ENCODE peak calls at places on chromosomes 4 and X, in four cellular contexts. M is BE2C, U is NT2/D1, C is heart right ventricle. Z is an unnamed sample. For H3K4me1, the result is how much of the 10 kb centered on the place peaks cover.

GRCh38 chrX:132001127-132001526 is 22.0 kb upstream of the STK26 start:
- DNase-seq in C (no peak), M (no peak), U (no peak), Z (peak)

GRCh38 chrX:7746861-7747260 is 96.1 kb upstream of the VCX start:
- DNase-seq in M (no peak), U (no peak), C (no peak), Z (no peak)

GRCh38 chr4:42371306-42372063 is 25.8 kb upstream of the SHISA3 start:
- DNase-seq in U (peak), M (peak), C (no peak), Z (no peak)

GRCh38 chrX:102985182-102985581 is 48.1 kb downstream of the RAB40AL start:
- DNase-seq in U (no peak), M (no peak), C (no peak), Z (no peak)

GRCh38 chr4:6946497-6946896 is 36.9 kb downstream of the TBC1D14 start:
- DNase-seq in U (no peak), C (no peak), M (no peak), Z (no peak)

GRCh38 chrX:111854778-111855490 is 21.0 kb upstream of the TRPC5OS start:
- DNase-seq in M (peak), C (no peak), U (no peak), Z (no peak)

GRCh38 chrX:74372272-74372671 is 49.0 kb upstream of the SLC16A2 start:
- DNase-seq in C (no peak), U (no peak), M (no peak), Z (no peak)

GRCh38 chr4:93791570-93792195 is 36.9 kb upstream of the ATOH1 start:
- DNase-seq in U (peak), C (no peak), M (peak), Z (no peak)

GRCh38 chr4:169745291-169745690 is 12.5 kb downstream of the HPF1 start:
- DNase-seq in U (no peak), M (no peak), C (no peak), Z (no peak)

GRCh38 chr4:159823743-159824142 is 720.9 kb downstream of the RAPGEF2 start:
- DNase-seq in M (no peak), U (no peak), C (no peak), Z (no peak)

GRCh38 chr4:187615972-187616371 is 379.6 kb upstream of the ZFP42 start:
- DNase-seq in U (no peak), M (no peak), C (no peak), Z (no peak)

GRCh38 chr4:153394945-153395344 is 50.5 kb downstream of the MND1 start:
- DNase-seq in U (no peak), C (no peak), M (no peak), Z (no peak)

GRCh38 chr4:31365006-31365690 is 645.0 kb downstream of the PCDH7 start:
- DNase-seq in M (no peak), U (no peak), C (no peak), Z (no peak)

GRCh38 chr4:20890752-20891151 is 190.5 kb downstream of the PACRGL start:
- DNase-seq in C (no peak), M (no peak), U (no peak), Z (no peak)

GRCh38 chrX:136656596-136656995 is 8.6 kb downstream of the CD40LG start:
- DNase-seq in M (no peak), C (no peak), U (no peak), Z (no peak)

GRCh38 chr4:64940698-64941097 is 531.4 kb upstream of the TECRL start:
- DNase-seq in M (no peak), U (no peak), C (no peak), Z (no peak)

GRCh38 chr4:177263818-177264217 is 45.9 kb upstream of the NEIL3 start:
- DNase-seq in U (no peak), M (no peak), C (no peak), Z (no peak)

GRCh38 chr4:72471816-72472215 is 97.2 kb downstream of the ADAMTS3 start:
- DNase-seq in C (no peak), U (no peak), M (no peak), Z (no peak)

GRCh38 chr4:182644326-182645050 is 272.7 kb downstream of the DCTD start:
- DNase-seq in U (no peak), M (no peak), C (no peak), Z (no peak)

GRCh38 chr4:8699479-8700145 is 107.0 kb downstream of the CPZ start:
- DNase-seq in M (peak), U (no peak), C (no peak), Z (no peak)

GRCh38 chr4:3828546-3828945 is 62.4 kb downstream of the ADRA2C start:
- DNase-seq in M (no peak), C (no peak), U (no peak), Z (no peak)

GRCh38 chrX:139141370-139141769 is 389.2 kb upstream of the F9 start:
- DNase-seq in U (no peak), M (no peak), C (no peak), Z (no peak)

GRCh38 chr4:2799444-2799911 is 6.6 kb downstream of the SH3BP2 start:
- DNase-seq in C (peak), M (peak), U (no peak), Z (peak)
- H3K4me1 ChIP-seq in C (half or more), M (half or more), U (under half), Z (half or more)

GRCh38 chr4:1112174-1112820 is 1.1 kb downstream of the RNF212 start:
- DNase-seq in U (no peak), M (no peak), C (no peak), Z (no peak)

GRCh38 chr4:1112821-1113182 is 562 bp downstream of the RNF212 start:
- DNase-seq in C (no peak), U (no peak), M (no peak), Z (no peak)

GRCh38 chr4:1109332-1109731 is 4.0 kb downstream of the RNF212 start:
- DNase-seq in M (no peak), C (no peak), U (no peak), Z (no peak)

GRCh38 chr4:1109898-1110506 is 3.4 kb downstream of the RNF212 start:
- DNase-seq in M (no peak), U (no peak), C (no peak), Z (no peak)

GRCh38 chr4:1111259-1111809 is 2.0 kb downstream of the RNF212 start:
- DNase-seq in U (no peak), M (no peak), C (no peak), Z (no peak)
- H3K4me1 ChIP-seq in U (under half), M (under half), C (under half), Z (under half)

DNA sequence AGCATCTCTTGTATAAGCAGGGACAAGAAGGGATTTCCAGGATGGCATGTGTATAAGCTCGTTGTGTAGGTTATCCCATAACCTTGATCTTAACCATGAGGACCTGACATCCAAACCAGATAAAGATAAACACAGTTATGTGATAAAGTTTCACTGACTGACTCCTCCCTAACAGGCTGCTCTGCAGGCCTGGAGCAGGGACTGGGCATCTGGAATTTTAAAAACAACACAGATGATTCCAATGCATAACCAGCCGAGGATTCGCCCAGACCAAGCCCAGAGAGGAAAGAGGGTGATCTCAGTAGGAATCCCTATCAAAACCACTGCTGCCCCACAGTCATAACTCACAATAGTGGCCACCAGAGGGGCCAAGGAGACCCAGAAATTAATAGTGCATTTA is 22.7 kb downstream of the KLF3 start:
- DNase-seq in M (no peak), U (no peak), C (no peak), Z (no peak)
- H3K4me1 ChIP-seq in M (under half), U (under half), C (under half), Z (under half)

GRCh38 chrX:13080128-13080795 is 35.8 kb upstream of the FAM9C start:
- DNase-seq in C (no peak), M (no peak), U (no peak), Z (no peak)

GRCh38 chrX:13085533-13085932 is 41.1 kb upstream of the FAM9C start:
- DNase-seq in C (no peak), M (no peak), U (no peak), Z (no peak)

GRCh38 chrX:13084611-13085010 is 40.2 kb upstream of the FAM9C start:
- DNase-seq in M (no peak), C (no peak), U (no peak), Z (no peak)

GRCh38 chrX:13081385-13082285 is 37.2 kb upstream of the FAM9C start:
- DNase-seq in C (no peak), U (no peak), M (no peak), Z (no peak)

DNA sequence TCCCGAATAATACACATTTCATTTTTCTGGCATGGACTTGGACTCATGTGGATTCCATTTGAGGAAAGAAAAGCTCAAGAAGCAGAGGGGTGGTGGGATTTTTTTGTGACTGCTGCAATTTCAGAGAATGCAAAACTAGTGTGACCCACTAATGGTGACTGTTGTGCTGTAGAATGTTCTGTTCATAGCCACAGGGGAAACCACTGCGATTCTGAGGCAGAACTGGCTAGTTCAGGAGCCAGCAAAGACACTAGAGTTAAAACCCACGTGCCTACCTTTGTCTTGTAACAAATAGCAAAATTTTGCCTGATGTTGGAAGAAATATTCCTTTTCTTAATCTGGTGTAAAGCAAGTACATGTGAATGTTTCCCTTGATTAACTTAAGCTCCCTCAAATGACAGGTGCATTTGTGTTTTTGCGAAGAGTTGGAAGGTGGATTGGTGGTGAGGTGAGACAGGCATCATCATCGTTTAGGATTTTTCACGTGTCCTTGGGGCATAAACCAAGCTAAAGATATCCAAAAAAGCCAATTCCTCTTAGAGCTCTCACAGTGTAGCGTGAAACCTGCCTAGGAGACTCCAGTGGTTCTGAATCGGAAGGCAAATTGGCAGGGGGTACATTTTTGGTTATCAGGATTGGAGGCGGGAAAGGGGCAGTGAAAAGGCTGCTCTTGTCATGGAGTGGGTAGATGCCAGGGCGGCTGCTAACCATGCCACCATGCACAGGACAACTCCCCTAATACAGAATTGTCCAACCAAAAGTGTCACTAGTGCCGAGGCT is 38.1 kb upstream of the FAM9C start:
- DNase-seq in U (no peak), M (no peak), C (no peak), Z (no peak)
- H3K4me1 ChIP-seq in U (under half), M (under half), C (under half), Z (under half)

DNA sequence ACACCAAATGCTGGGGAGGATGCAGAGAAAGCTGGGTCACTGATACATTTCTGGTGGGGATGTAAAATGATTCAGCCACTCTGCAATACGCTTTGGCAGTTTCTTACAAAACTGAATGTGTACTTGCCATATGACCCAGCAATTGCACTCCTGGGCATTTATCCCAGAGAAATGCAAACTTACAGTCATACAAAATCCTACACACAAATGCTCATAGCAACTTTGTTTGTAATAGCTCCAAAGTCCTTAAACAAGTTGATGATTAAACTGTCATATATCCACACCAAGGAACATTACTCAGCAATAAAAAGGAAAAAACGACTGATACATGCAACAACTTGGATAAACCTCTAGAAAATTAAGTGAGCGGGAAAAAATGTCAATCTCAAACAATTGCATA is 12.3 kb downstream of the MID1 start:
- DNase-seq in M (no peak), U (no peak), C (no peak), Z (no peak)
- H3K4me1 ChIP-seq in M (under half), U (under half), C (under half), Z (under half)

GRCh38 chr4:113657834-113658233 is 103.7 kb downstream of the CAMK2D start:
- DNase-seq in U (no peak), C (no peak), M (no peak), Z (no peak)

GRCh38 chr4:113665036-113665435 is 96.5 kb downstream of the CAMK2D start:
- DNase-seq in M (no peak), C (no peak), U (no peak), Z (no peak)

GRCh38 chr4:113653871-113654270 is 107.7 kb downstream of the CAMK2D start:
- DNase-seq in C (no peak), M (no peak), U (no peak), Z (no peak)

DNA sequence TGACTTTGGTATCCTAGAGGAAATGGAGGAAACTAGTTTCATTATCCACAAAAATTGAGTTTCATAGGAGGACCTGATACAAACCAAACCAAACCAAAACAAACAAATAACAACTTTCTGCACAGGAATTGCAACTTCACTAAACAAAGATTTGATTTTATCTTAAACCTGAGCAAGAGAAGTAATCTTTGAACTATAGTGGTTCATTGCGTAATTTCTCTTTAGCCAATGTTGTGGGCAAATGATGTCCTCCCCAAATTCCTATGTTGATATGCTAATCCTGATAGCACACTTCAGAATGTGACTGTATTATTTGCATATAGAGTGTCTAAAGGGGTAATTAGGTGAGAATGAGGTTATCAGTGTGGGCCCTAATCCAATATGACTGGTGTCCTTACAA is 102.4 kb downstream of the CAMK2D start:
- DNase-seq in U (no peak), M (no peak), C (no peak), Z (no peak)
- H3K4me1 ChIP-seq in U (under half), M (under half), C (under half), Z (under half)

Z was measured in RWPE2.